ENCODE peak calls at places on chromosomes 6 and 20, in seven cellular contexts. Z, J, Y, O, T, Q and R are unnamed samples.

GRCh38 chr20:53738945-53739798 is 145.5 kb upstream of the ZNF217 start:
- DNase-seq in Z (no peak), Q (no peak), T (no peak), O (no peak), J (no peak), Y (peak; percentile 75), R (peak; percentile 65)

GRCh38 chr20:46814366-46815232 is 80.0 kb upstream of the EYA2 start:
- DNase-seq in Y (no peak), O (peak; percentile 62), T (no peak), J (peak; percentile 72), Z (no peak), Q (no peak), R (no peak)

GRCh38 chr20:50100552-50100951 is 12.4 kb downstream of the UBE2V1 start:
- DNase-seq in O (no peak), Z (no peak), Y (no peak), J (no peak), Q (no peak), T (no peak), R (no peak)

GRCh38 chr6:52263709-52264320 is 19.5 kb upstream of the IL17F start:
- DNase-seq in Q (no peak), J (peak; percentile 64), O (no peak), Z (peak; percentile 21), T (peak; percentile 66), Y (peak; percentile 70), R (peak; percentile 68)

GRCh38 chr20:59672576-59672975 is 68.2 kb downstream of the PHACTR3 start:
- DNase-seq in Q (no peak), Z (no peak), T (no peak), O (no peak), Y (no peak), J (no peak), R (no peak)

GRCh38 chr20:17543531-17543961 is 12.4 kb upstream of the BFSP1 start:
- DNase-seq in O (no peak), Q (no peak), Y (no peak), J (no peak), Z (no peak), T (no peak), R (no peak)

GRCh38 chr6:40755046-40755681 is 168.0 kb upstream of the LRFN2 start:
- DNase-seq in Y (no peak), T (peak; percentile 29), Z (no peak), J (no peak), Q (no peak), O (no peak), R (no peak)

GRCh38 chr20:50762045-50762422 is 30.7 kb downstream of the PARD6B start:
- DNase-seq in Z (no peak), O (no peak), T (no peak), Q (no peak), J (no peak), Y (peak; percentile 42), R (no peak)

GRCh38 chr6:84772428-84773132 is 8.2 kb upstream of the TBX18 start:
- DNase-seq in O (no peak), J (no peak), Z (no peak), T (peak; percentile 24), Q (no peak), Y (no peak), R (no peak)

GRCh38 chr20:33925867-33926266 is 67.8 kb upstream of the RALY start:
- DNase-seq in O (no peak), J (no peak), Q (no peak), Z (no peak), T (no peak), Y (no peak), R (no peak)

GRCh38 chr6:158467923-158468322 is 92.0 kb upstream of the TMEM181 start:
- DNase-seq in O (no peak), Y (no peak), J (no peak), T (no peak), Q (no peak), Z (no peak), R (peak; percentile 16)

GRCh38 chr6:22653980-22654610 is 84.7 kb downstream of the HDGFL1 start:
- DNase-seq in O (no peak), Z (no peak), J (peak; percentile 50), Y (no peak), T (no peak), Q (no peak), R (peak; percentile 6)

GRCh38 chr6:53130891-53131290 is 17.8 kb downstream of the GCM1 start:
- DNase-seq in T (no peak), J (no peak), Y (no peak), O (no peak), Q (no peak), Z (no peak), R (no peak)

GRCh38 chr20:49811825-49812462 is 684 bp upstream of the SLC9A8 start:
- DNase-seq in O (no peak), J (no peak), T (peak; percentile 14), Q (no peak), Y (peak; percentile 61), Z (no peak), R (no peak)

GRCh38 chr6:146315321-146316254 is 228.0 kb upstream of the RAB32 start:
- DNase-seq in Q (no peak), J (no peak), T (no peak), Z (no peak), Y (no peak), O (no peak), R (no peak)

GRCh38 chr20:44627364-44628010 is 24.0 kb downstream of the ADA start:
- DNase-seq in Y (peak; percentile 48), T (no peak), O (no peak), Q (no peak), J (no peak), Z (no peak), R (no peak)

GRCh38 chr6:111610548-111611172 is 5.0 kb upstream of the TRAF3IP2 start:
- DNase-seq in Y (no peak), Q (no peak), T (no peak), J (peak; percentile 87), Z (no peak), O (no peak), R (no peak)

GRCh38 chr6:43941174-43941573 is 171.2 kb downstream of the VEGFA start:
- DNase-seq in J (no peak), Q (no peak), Y (no peak), O (no peak), T (no peak), Z (no peak), R (no peak)

GRCh38 chr20:47677314-47678129 is 107.8 kb downstream of the SULF2 start:
- DNase-seq in Q (no peak), T (peak; percentile 83), Z (peak; percentile 59), Y (peak; percentile 69), J (peak; percentile 69), O (peak; percentile 51), R (peak; percentile 73)

GRCh38 chr6:113662688-113663333 is 194.3 kb upstream of the MARCKS start:
- DNase-seq in Z (no peak), Y (no peak), O (no peak), Q (no peak), T (no peak), J (no peak), R (no peak)

GRCh38 chr6:156779206-156780116 is 2.3 kb downstream of the ARID1B start:
- DNase-seq in O (no peak), Y (peak; percentile 72), T (peak; percentile 69), J (peak; percentile 31), Z (no peak), Q (no peak), R (peak; percentile 28)

GRCh38 chr6:168133186-168133585 is 54.2 kb upstream of the FRMD1 start:
- DNase-seq in Q (no peak), T (no peak), Z (no peak), Y (no peak), J (no peak), O (no peak), R (no peak)
- TF ChIP-seq JUND in Q (no peak), T (no peak), Z (no peak), Y (no peak), J (no peak), O (no peak), R (no peak)

GRCh38 chr6:5280926-5281325 is 19.6 kb downstream of the FARS2 start:
- DNase-seq in O (no peak), Z (no peak), T (no peak), Y (no peak), J (no peak), Q (no peak), R (no peak)

GRCh38 chr6:5278047-5278446 is 16.7 kb downstream of the FARS2 start:
- DNase-seq in Q (peak; percentile 60), Y (no peak), O (no peak), J (no peak), T (no peak), Z (no peak), R (no peak)

GRCh38 chr6:5278571-5279120 is 17.3 kb downstream of the FARS2 start:
- DNase-seq in Q (no peak), Z (no peak), J (no peak), O (no peak), T (no peak), Y (no peak), R (no peak)

GRCh38 chr6:5282191-5282623 is 20.9 kb downstream of the FARS2 start:
- DNase-seq in J (no peak), Z (no peak), Q (no peak), T (no peak), Y (peak; percentile 47), O (no peak), R (no peak)

DNA sequence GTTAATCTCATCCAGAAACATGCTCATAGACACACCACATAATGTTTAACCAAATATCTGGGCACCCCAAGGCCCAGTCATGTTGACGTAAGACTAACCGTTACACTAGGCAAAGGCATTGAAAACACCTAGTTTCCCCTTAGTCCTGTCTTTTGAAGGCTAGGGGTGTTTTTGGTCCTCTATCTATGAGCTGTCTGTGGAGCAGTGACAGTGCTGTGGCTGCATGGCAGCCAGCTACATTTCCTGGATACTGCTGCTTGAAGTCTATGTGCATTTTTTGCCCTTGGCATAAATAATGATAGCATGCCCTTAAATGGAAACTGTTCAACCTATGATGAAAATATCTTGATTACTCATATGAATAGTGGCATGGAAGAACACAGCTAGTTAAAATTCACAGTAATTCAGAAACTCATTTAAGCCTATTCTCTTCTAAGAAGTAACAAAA is 18.6 kb downstream of the FARS2 start:
- DNase-seq in J (no peak), Q (no peak), O (no peak), T (no peak), Y (no peak), Z (no peak), R (no peak)
- TF ChIP-seq JUND in J (no peak), Q (no peak), O (no peak), T (no peak), Y (no peak), Z (no peak), R (no peak)

GRCh38 chr6:77470983-77471382 is 7.7 kb upstream of the HTR1B start:
- DNase-seq in T (no peak), Y (no peak), J (no peak), O (no peak), Q (no peak), Z (no peak), R (no peak)

GRCh38 chr6:77468939-77469338 is 5.6 kb upstream of the HTR1B start:
- DNase-seq in J (no peak), Y (no peak), Q (no peak), Z (no peak), O (no peak), T (no peak), R (no peak)

GRCh38 chr6:77474973-77475372 is 11.7 kb upstream of the HTR1B start:
- DNase-seq in J (no peak), Y (no peak), O (no peak), T (no peak), Q (no peak), Z (no peak), R (no peak)

GRCh38 chr6:77474286-77474956 is 11.1 kb upstream of the HTR1B start:
- DNase-seq in Y (no peak), Q (no peak), Z (no peak), O (no peak), J (no peak), T (no peak), R (no peak)
- TF ChIP-seq JUND in Y (no peak), Q (no peak), Z (no peak), O (no peak), J (no peak), T (no peak), R (no peak)

GRCh38 chr6:117920493-117920845 is 13.4 kb downstream of the SLC35F1 start:
- DNase-seq in Z (no peak), Q (no peak), T (no peak), Y (no peak), J (peak; percentile 56), O (no peak), R (no peak)
- TF ChIP-seq JUND in Z (no peak), Q (no peak), T (no peak), Y (no peak), J (no peak), O (no peak), R (no peak)